ENCODE peak calls at places on chromosomes 5 and 9, in six cellular contexts. W is foreskin melanocyte; C is GM12878; Q is NAMALWA; F is GM06990; N is activated CD4-positive, alpha-beta T cell treated with anti-CD3 and anti-CD28 coated beads, Interleukin-2, amount 50 U/mL, for 1 hour. O is an unnamed sample.

GRCh38 chr5:9653811-9654210 is 23.7 kb upstream of the TAS2R1 start:
- DNase-seq in W (no peak), C (no peak), Q (no peak), F (peak), N (no peak), O (no peak)

GRCh38 chr5:57650360-57651069 is 167.9 kb upstream of the ACTBL2 start:
- DNase-seq in W (peak), C (peak), Q (peak), F (peak), N (no peak), O (no peak)

GRCh38 chr5:175025046-175025445 is 300.7 kb downstream of the MSX2 start:
- DNase-seq in W (no peak), C (no peak), Q (no peak), F (no peak), N (no peak), O (no peak)

GRCh38 chr9:90801507-90802289 is at the start of gene SYK:
- DNase-seq in W (no peak), C (no peak), Q (peak), F (peak), N (no peak), O (peak)

GRCh38 chr5:67156976-67157583 is 39.5 kb downstream of the CD180 start:
- DNase-seq in W (no peak), C (no peak), Q (peak), F (no peak), N (peak), O (peak)

GRCh38 chr5:160929343-160929742 is 77.3 kb upstream of the ATP10B start:
- DNase-seq in W (no peak), C (no peak), Q (no peak), F (no peak), N (no peak), O (no peak)

GRCh38 chr9:129109952-129110739 is 447 bp downstream of the CRAT start:
- DNase-seq in W (no peak), C (no peak), Q (no peak), F (no peak), N (no peak), O (peak)

GRCh38 chr9:19127881-19128719 is 808 bp upstream of the PLIN2 start:
- DNase-seq in W (peak), C (no peak), Q (peak), F (peak), N (peak), O (no peak)

GRCh38 chr9:131884222-131884621 is 144.3 kb upstream of the RAPGEF1 start:
- DNase-seq in W (no peak), C (no peak), Q (no peak), F (no peak), N (no peak), O (no peak)